ENCODE peak calls at places on chromosome 19, in five cellular contexts. A is Panc1, Q is heart right ventricle, U is stomach, L is thyroid gland. T is an unnamed sample. For H3K4me1, the result is how much of the 10 kb centered on the place peaks cover.

GRCh38 chr19:29645491-29645867 is 19.8 kb upstream of the PLEKHF1 start:
- DNase-seq in U (no peak), A (no peak), L (no peak), Q (no peak), T (no peak)

GRCh38 chr19:46537136-46538097 is 41.8 kb upstream of the PNMA8B start:
- DNase-seq in U (peak), A (no peak), Q (peak), L (peak), T (peak)

GRCh38 chr19:51531349-51532315 is at the start of gene SIGLEC6:
- DNase-seq in Q (peak), L (no peak), U (peak), A (no peak), T (peak)

GRCh38 chr19:3606174-3606689 is 443 bp downstream of the TBXA2R start:
- DNase-seq in Q (no peak), A (no peak), L (peak), U (peak), T (peak)

GRCh38 chr19:51830263-51830662 is 35.3 kb downstream of the FPR3 start:
- DNase-seq in A (no peak), U (no peak), L (no peak), Q (no peak), T (no peak)

GRCh38 chr19:13208131-13208963 is 58.1 kb downstream of the IER2 start:
- DNase-seq in L (peak), U (peak), A (no peak), Q (peak), T (peak)

GRCh38 chr19:17259934-17260333 is 4.6 kb downstream of the USHBP1 start:
- DNase-seq in A (no peak), U (no peak), Q (no peak), L (no peak), T (no peak)

GRCh38 chr19:2962018-2962670 is 15.2 kb upstream of the TLE6 start:
- DNase-seq in L (peak), U (peak), A (no peak), Q (peak), T (no peak)

GRCh38 chr19:6060600-6061391 is 49.5 kb downstream of the RFX2 start:
- DNase-seq in U (no peak), A (no peak), L (no peak), Q (no peak), T (no peak)
- H3K4me1 ChIP-seq in U (half or more), A (under half), L (under half), Q (half or more), T (under half)

GRCh38 chr19:15836595-15837398 is 21.3 kb upstream of the OR10H1 start:
- DNase-seq in Q (peak), U (peak), L (peak), A (peak), T (peak)

GRCh38 chr19:15840833-15841232 is 25.4 kb upstream of the OR10H1 start:
- DNase-seq in U (no peak), Q (no peak), L (no peak), A (no peak), T (no peak)

GRCh38 chr19:15841875-15842569 is 26.6 kb upstream of the OR10H1 start:
- DNase-seq in L (no peak), U (no peak), Q (no peak), A (no peak), T (no peak)

GRCh38 chr19:15831626-15832025 is 16.2 kb upstream of the OR10H1 start:
- DNase-seq in L (no peak), Q (no peak), A (no peak), U (no peak), T (no peak)

GRCh38 chr19:15836345-15836594 is 20.8 kb upstream of the OR10H1 start:
- DNase-seq in U (no peak), L (no peak), A (no peak), Q (no peak), T (no peak)
- H3K4me1 ChIP-seq in U (under half), L (under half), A (under half), Q (under half), T (under half)

GRCh38 chr19:18493440-18494266 is 28.2 kb downstream of the ELL start:
- DNase-seq in U (no peak), Q (no peak), A (no peak), L (no peak), T (peak)

GRCh38 chr19:18489627-18490184 is 32.2 kb downstream of the ELL start:
- DNase-seq in U (no peak), Q (no peak), L (no peak), A (no peak), T (no peak)

GRCh38 chr19:18490719-18491118 is 31.2 kb downstream of the ELL start:
- DNase-seq in A (no peak), L (no peak), Q (no peak), U (no peak), T (peak)

GRCh38 chr19:18494267-18494607 is 27.6 kb downstream of the ELL start:
- DNase-seq in U (no peak), A (no peak), L (no peak), Q (no peak), T (no peak)

DNA sequence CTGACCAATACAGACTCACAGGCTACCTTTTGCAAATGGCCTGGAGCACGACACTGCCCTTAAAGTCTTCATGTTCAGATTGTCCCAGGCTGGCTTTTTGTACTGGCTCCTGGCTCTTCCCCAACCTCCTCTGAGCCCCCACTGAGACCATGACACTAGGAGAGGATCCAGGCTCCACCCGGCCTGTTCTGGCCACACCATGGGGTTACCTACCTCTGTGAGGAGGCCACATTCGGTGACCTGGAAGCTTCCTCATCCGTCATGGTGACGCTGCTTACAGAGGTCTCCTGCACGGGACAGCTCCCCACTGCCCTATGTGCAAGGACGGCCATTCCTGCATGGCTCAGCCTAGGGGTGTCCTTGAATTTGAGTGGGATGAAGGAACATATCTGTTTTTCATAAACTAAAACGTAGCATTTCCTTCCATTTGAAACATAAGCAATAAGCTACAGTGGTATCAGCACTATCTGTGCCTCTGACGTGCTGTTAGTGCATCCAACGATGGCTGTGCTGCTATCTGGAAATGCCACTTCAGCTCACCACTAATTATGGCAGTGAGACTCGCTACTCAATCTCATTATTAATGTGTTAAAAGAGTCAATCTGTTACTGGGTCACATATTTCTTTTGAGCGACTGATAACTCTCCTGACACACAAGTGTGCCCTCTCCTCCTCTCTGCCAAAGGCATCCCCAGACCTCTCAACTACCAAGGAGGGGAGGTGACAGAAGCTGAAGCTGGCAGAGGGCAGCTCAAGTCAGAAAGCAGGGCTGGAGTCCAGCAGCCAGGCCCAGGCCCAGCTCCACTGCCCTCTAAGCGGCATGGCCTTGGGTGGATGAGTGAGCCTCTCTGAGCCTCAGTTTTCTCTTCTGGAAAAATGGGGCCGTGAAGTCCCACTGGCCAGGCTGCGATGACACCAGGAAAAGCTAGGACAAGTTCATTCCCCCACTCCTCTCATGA is 29.6 kb downstream of the ELL start:
- DNase-seq in L (no peak), Q (no peak), U (no peak), A (no peak), T (peak)
- H3K4me1 ChIP-seq in L (under half), Q (half or more), U (half or more), A (under half), T (under half)

GRCh38 chr19:33359581-33359980 is 13.9 kb upstream of the CEBPG start:
- DNase-seq in L (no peak), U (no peak), A (no peak), Q (no peak), T (no peak)
- H3K4me1 ChIP-seq in L (under half), U (under half), A (under half), Q (under half), T (under half)

T was measured in right cardiac atrium.